ENCODE peak calls at places on chromosomes 11 and 22, in eight cellular contexts. A is IMR-90, I is pancreas, L is astrocyte of the spinal cord, O is stomach, E is epithelial cell of esophagus, Z is mucosa of descending colon, C is sigmoid colon. T is an unnamed sample.

GRCh38 chr22:45488764-45489370 is 13.8 kb upstream of the FBLN1 start:
- DNase-seq in A (no peak), I (no peak), L (no peak), O (no peak), E (no peak), Z (no peak), C (no peak), T (no peak)

GRCh38 chr11:44631831-44632230 is 66.4 kb downstream of the CD82 start:
- DNase-seq in A (no peak), I (peak), L (no peak), O (peak), E (no peak), Z (no peak), C (peak), T (peak)

GRCh38 chr22:21972293-21972779 is 10.3 kb downstream of the TOP3B start:
- DNase-seq in A (peak), I (peak), L (peak), O (no peak), E (peak), Z (peak), C (no peak), T (no peak)

GRCh38 chr11:34978236-34979191 is 62.1 kb downstream of the PDHX start:
- DNase-seq in A (no peak), I (no peak), L (no peak), O (no peak), E (no peak), Z (no peak), C (no peak), T (no peak)

GRCh38 chr11:11988099-11988651 is 20.3 kb downstream of the DKK3 start:
- DNase-seq in A (peak), I (no peak), L (peak), O (no peak), E (peak), Z (no peak), C (peak), T (no peak)

GRCh38 chr11:113387605-113388211 is at the start of gene ANKK1:
- DNase-seq in A (no peak), I (peak), L (no peak), O (no peak), E (peak), Z (peak), C (no peak), T (no peak)

GRCh38 chr22:26891431-26891830 is 234.0 kb downstream of the MIAT start:
- DNase-seq in A (peak), I (no peak), L (peak), O (no peak), E (no peak), Z (no peak), C (no peak), T (peak)

GRCh38 chr22:19844423-19845368 is 10.0 kb downstream of the GNB1L start:
- DNase-seq in A (peak), I (peak), L (no peak), O (peak), E (peak), Z (peak), C (peak), T (peak)

GRCh38 chr11:88175004-88175706 is at the start of gene RAB38:
- DNase-seq in A (peak), I (peak), L (peak), O (peak), E (peak), Z (peak), C (peak), T (no peak)

GRCh38 chr11:69213315-69213714 is 57.6 kb downstream of the SMIM38 start:
- DNase-seq in A (peak), I (no peak), L (no peak), O (peak), E (no peak), Z (no peak), C (peak), T (no peak)

GRCh38 chr11:117885777-117886176 is 9.3 kb upstream of the FXYD6 start:
- DNase-seq in A (no peak), I (no peak), L (peak), O (no peak), E (no peak), Z (peak), C (peak), T (peak)

GRCh38 chr11:91394718-91395414 is 829.8 kb upstream of the FAT3 start:
- DNase-seq in A (no peak), I (peak), L (peak), O (no peak), E (peak), Z (no peak), C (no peak), T (no peak)

GRCh38 chr11:17354070-17354924 is 2.7 kb downstream of the NCR3LG1 start:
- DNase-seq in A (peak), I (peak), L (peak), O (peak), E (peak), Z (peak), C (peak), T (peak)

GRCh38 chr11:89495951-89496350 is 4.8 kb upstream of the NOX4 start:
- DNase-seq in A (peak), I (no peak), L (peak), O (no peak), E (peak), Z (no peak), C (peak), T (peak)

GRCh38 chr11:93791493-93791892 is 7.4 kb downstream of the MED17 start:
- DNase-seq in A (no peak), I (no peak), L (no peak), O (no peak), E (no peak), Z (no peak), C (no peak), T (no peak)

GRCh38 chr11:73359341-73359740 is 16.9 kb upstream of the RELT start:
- DNase-seq in A (peak), I (no peak), L (no peak), O (no peak), E (no peak), Z (no peak), C (peak), T (peak)

GRCh38 chr22:24398409-24398808 is 29.0 kb upstream of the ADORA2A start:
- DNase-seq in A (peak), I (no peak), L (no peak), O (no peak), E (no peak), Z (no peak), C (no peak), T (no peak)

GRCh38 chr11:111370902-111371578 is 8.0 kb downstream of the POU2AF1 start:
- DNase-seq in A (no peak), I (no peak), L (no peak), O (no peak), E (peak), Z (no peak), C (no peak), T (no peak)

GRCh38 chr11:68950268-68950667 is 30.5 kb downstream of the MRGPRD start:
- DNase-seq in A (no peak), I (no peak), L (peak), O (no peak), E (peak), Z (no peak), C (no peak), T (no peak)

GRCh38 chr11:93861808-93862207 is 11.4 kb upstream of the VSTM5 start:
- DNase-seq in A (no peak), I (no peak), L (no peak), O (no peak), E (no peak), Z (no peak), C (no peak), T (peak)

GRCh38 chr11:115678942-115679341 is 174.7 kb upstream of the CADM1 start:
- DNase-seq in A (no peak), I (no peak), L (no peak), O (no peak), E (no peak), Z (peak), C (no peak), T (no peak)

GRCh38 chr11:15716550-15716949 is 601.8 kb downstream of the INSC start:
- DNase-seq in A (peak), I (no peak), L (peak), O (no peak), E (peak), Z (no peak), C (no peak), T (no peak)

GRCh38 chr22:49500076-49500460 is 327.6 kb downstream of the BRD1 start:
- DNase-seq in A (no peak), I (no peak), L (no peak), O (no peak), E (no peak), Z (no peak), C (no peak), T (no peak)

GRCh38 chr22:29203883-29204282 is 1.8 kb upstream of the EMID1 start:
- DNase-seq in A (no peak), I (no peak), L (no peak), O (no peak), E (no peak), Z (no peak), C (no peak), T (no peak)

GRCh38 chr11:13862845-13863392 is 99.6 kb upstream of the SPON1 start:
- DNase-seq in A (no peak), I (no peak), L (no peak), O (no peak), E (no peak), Z (no peak), C (no peak), T (no peak)

GRCh38 chr11:126160345-126161145 is 50.9 kb downstream of the RPUSD4 start:
- DNase-seq in A (no peak), I (no peak), L (no peak), O (no peak), E (no peak), Z (no peak), C (no peak), T (no peak)

GRCh38 chr22:20741634-20742581 is 32.0 kb upstream of the SERPIND1 start:
- DNase-seq in A (peak), I (peak), L (peak), O (no peak), E (peak), Z (peak), C (no peak), T (no peak)

GRCh38 chr11:32893947-32894827 is 1.6 kb downstream of the QSER1 start:
- DNase-seq in A (peak), I (peak), L (peak), O (no peak), E (peak), Z (peak), C (no peak), T (peak)

DNA sequence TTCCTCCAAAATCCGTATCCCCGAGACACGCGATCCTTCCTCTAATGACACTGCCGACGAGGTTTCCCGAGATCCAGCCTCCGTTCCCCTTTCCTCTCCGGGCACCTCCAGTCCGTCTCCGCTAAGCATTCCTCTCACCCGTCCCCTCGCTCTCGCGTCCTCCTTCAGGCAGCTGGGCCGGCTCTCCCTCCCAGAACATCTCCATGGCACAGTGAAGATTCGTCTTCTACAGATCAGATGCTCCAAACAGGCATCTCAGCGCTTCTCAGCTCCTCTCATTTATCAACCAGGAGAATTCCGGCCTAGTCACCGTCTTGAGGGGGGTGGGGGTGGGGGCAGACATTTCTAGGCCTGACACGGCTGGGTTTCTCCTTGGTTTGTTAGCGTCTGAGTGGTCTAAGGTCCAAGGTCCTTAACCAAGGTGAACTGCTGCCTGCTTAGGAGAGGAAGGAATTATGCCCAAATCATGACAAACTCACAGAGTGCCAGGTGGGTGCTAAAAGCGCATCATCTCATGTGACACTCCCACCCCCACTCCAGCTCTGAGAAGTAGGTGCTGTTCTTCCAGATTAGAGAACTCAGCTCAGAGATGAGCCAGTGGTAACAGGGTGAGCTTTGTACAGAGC is at the start of gene SPTBN2:
- DNase-seq in A (no peak), I (no peak), L (no peak), O (no peak), E (no peak), Z (no peak), C (peak), T (no peak)
- H3K4me3 ChIP-seq in A (peak), I (peak), L (peak), O (peak), E (peak), Z (no peak), C (peak), T (peak)

GRCh38 chr22:40529817-40530216 is 106.7 kb downstream of the MRTFA start:
- DNase-seq in A (peak), I (no peak), L (no peak), O (no peak), E (no peak), Z (no peak), C (no peak), T (no peak)
- TF ChIP-seq CTCF in A (no peak), I (no peak), L (no peak), O (no peak), E (no peak), Z (no peak), C (no peak), T (no peak)

DNA sequence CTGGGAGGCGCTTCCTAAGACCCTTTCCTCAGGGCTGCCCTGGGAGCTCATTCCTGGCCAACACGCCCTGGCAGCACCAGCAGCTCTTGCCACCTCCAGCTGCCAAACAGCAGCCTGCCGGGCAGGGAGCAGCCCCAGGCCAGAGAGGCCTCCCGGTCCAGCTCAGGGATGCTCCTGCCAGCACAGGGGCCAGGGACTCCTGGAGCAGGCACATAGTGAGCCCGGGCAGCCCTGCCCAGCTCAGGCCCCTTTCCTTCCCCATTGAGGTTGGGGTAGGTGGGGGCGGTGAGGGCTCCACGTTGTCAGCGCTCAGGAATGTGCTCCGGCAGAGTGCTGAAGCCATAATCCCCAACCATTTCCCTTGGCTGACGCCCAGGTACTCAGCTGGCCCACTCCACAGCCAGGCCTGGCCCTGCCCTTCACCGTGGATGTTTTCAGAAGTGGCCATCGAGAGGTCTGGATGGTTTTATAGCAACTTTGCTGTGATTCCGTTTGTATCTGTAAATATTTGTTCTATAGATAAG is 7.6 kb downstream of the SLC39A13 start:
- DNase-seq in A (peak), I (peak), L (peak), O (peak), E (peak), Z (peak), C (peak), T (peak)
- H3K4me3 ChIP-seq in A (no peak), I (no peak), L (no peak), O (no peak), E (no peak), Z (no peak), C (no peak), T (no peak)

DNA sequence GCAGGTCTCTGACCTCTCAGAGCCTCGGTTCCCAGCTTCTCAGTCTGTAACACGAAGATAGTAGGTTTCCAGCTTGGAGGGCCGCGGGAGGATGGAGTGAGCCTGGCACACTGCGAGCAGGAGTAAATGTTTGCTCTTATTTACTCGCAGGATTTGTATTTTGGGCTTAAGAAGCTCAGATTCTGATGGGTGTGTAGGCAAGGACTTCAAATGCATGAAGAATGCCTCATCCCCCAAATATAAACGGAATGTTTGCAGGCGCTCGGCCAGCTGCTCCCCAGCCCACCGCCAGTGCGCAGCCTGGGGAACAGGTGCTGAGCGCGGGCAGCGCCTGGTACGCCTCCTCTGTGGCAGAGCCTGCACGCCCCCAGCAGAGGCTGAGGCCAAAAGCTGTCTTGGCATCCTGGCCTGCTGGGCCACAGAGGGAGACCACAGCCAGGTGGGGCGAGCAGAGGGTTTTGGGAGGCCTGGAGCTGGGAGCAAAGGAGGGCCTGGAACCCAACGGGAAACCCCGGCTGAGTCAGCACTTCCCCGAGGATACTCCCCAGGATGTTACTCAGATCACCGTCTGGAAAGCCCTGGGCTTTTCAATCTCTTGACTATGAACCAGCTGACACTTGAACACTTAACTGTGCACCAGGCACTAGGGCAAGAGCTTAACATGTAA is 9.4 kb downstream of the EHD1 start:
- DNase-seq in A (peak), I (no peak), L (peak), O (no peak), E (peak), Z (no peak), C (no peak), T (no peak)
- TF ChIP-seq CTCF in A (no peak), I (no peak), L (no peak), O (no peak), E (no peak), Z (no peak), C (no peak), T (no peak)

DNA sequence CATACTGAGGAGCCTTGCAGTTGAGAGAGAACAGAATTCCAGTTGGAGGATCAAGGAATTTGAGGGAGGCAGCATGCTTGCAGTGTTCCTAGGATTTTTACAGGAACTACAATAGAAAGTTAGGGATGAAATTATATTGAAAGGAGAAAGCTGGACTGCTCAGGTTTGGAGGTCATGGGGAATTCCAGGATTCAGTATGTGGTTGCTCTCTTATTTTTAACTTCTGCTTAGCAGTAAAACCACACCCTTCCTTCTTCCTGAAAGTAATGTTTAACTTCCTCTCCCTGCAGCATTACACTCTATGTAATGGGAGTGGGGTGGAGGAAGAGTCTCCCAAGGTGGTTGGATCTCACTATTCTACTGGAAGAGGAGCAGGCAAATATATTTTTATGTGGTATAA is 31.3 kb downstream of the CTNND1 start:
- DNase-seq in A (no peak), I (no peak), L (no peak), O (no peak), E (peak), Z (no peak), C (no peak), T (no peak)
- H3K4me3 ChIP-seq in A (no peak), I (no peak), L (no peak), O (no peak), E (no peak), Z (no peak), C (no peak), T (no peak)

GRCh38 chr22:36563001-36563400 is 34.0 kb upstream of the EIF3D start:
- DNase-seq in A (no peak), I (no peak), L (no peak), O (no peak), E (no peak), Z (no peak), C (no peak), T (no peak)
- TF ChIP-seq CTCF in A (no peak), I (no peak), L (no peak), O (no peak), E (no peak), Z (no peak), C (no peak), T (no peak)

GRCh38 chr11:47183031-47183856 is 3.0 kb downstream of the PACSIN3 start:
- DNase-seq in A (no peak), I (no peak), L (no peak), O (no peak), E (no peak), Z (no peak), C (peak), T (no peak)
- H3K4me3 ChIP-seq in A (no peak), I (no peak), L (no peak), O (no peak), E (no peak), Z (no peak), C (no peak), T (peak)

GRCh38 chr22:17540481-17540880 is 22.8 kb upstream of the SLC25A18 start:
- DNase-seq in A (no peak), I (no peak), L (no peak), O (no peak), E (no peak), Z (no peak), C (no peak), T (no peak)
- TF ChIP-seq CTCF in A (no peak), I (no peak), L (no peak), O (no peak), E (no peak), Z (no peak), C (no peak), T (no peak)

GRCh38 chr11:22192642-22193347 is at the start of gene ANO5:
- DNase-seq in A (no peak), I (peak), L (no peak), O (peak), E (peak), Z (peak), C (peak), T (peak)
- H3K4me3 ChIP-seq in A (no peak), I (peak), L (peak), O (peak), E (peak), Z (peak), C (peak), T (peak)

GRCh38 chr11:79610678-79611077 is 169.8 kb upstream of the TENM4 start:
- DNase-seq in A (no peak), I (no peak), L (no peak), O (no peak), E (peak), Z (no peak), C (no peak), T (no peak)
- TF ChIP-seq CTCF in A (peak), I (no peak), L (peak), O (no peak), E (peak), Z (no peak), C (no peak), T (no peak)